ENCODE peak calls at places on chromosomes 13 and 19, in five cellular contexts. C is activated naive CD8-positive, alpha-beta T cell treated with anti-CD3 and anti-CD28 coated beads, Interleukin-2, amount 50 U/mL, for 24 hours; F is T-cell; V is central memory CD8-positive, alpha-beta T cell; O is activated CD8-positive, alpha-beta memory T cell treated with anti-CD3 and anti-CD28 coated beads, Interleukin-2, amount 10 ng/mL, durations not matched to agents 7 days and 5 days. I is an unnamed sample.
A peak's percentile ranks its signal among the peaks of the same experiment; 100 is the strongest.

GRCh38 chr13:22744688-22745452 is 435.9 kb upstream of the SGCG start:
- ATAC-seq in V (no peak), C (no peak), F (no peak), O (no peak), I (no peak)

GRCh38 chr19:56270676-56271075 is 1.9 kb upstream of the EDDM13 start:
- ATAC-seq in C (no peak), O (no peak), F (no peak), V (peak; percentile 36), I (no peak)

GRCh38 chr19:41555752-41556151 is 20.2 kb upstream of the CEACAM21 start:
- ATAC-seq in C (no peak), F (peak; percentile 14), V (peak; percentile 25), O (no peak), I (no peak)

GRCh38 chr13:66210677-66211076 is 1019.5 kb downstream of the PCDH9 start:
- ATAC-seq in C (no peak), F (no peak), O (no peak), V (no peak), I (no peak)

GRCh38 chr13:20348018-20348417 is 115.9 kb upstream of the GJB6 start:
- ATAC-seq in O (no peak), C (no peak), V (no peak), F (no peak), I (no peak)

GRCh38 chr19:41323430-41324125 is 13.6 kb downstream of the CCDC97 start:
- ATAC-seq in F (no peak), V (no peak), O (no peak), C (no peak), I (no peak)

GRCh38 chr13:52393572-52394357 is 12.2 kb downstream of the THSD1 start:
- ATAC-seq in V (no peak), C (no peak), O (no peak), F (no peak), I (no peak)

GRCh38 chr13:102422690-102423089 is 20.8 kb upstream of the FGF14 start:
- ATAC-seq in F (no peak), V (no peak), C (no peak), O (no peak), I (no peak)

GRCh38 chr19:48351341-48351752 is 12.4 kb downstream of the TMEM143 start:
- ATAC-seq in V (peak; percentile 79), F (peak; percentile 80), O (peak; percentile 95), C (peak; percentile 90), I (peak; percentile 86)

GRCh38 chr19:50043967-50044366 is 18.2 kb downstream of the ZNF473 start:
- ATAC-seq in C (no peak), O (no peak), F (no peak), V (no peak), I (no peak)

GRCh38 chr13:62510906-62511655 is 1095.4 kb upstream of the PCDH20 start:
- ATAC-seq in C (no peak), O (no peak), F (no peak), V (no peak), I (no peak)

GRCh38 chr13:81577601-81578000 is 1236.7 kb upstream of the SPRY2 start:
- ATAC-seq in C (no peak), F (no peak), V (no peak), O (no peak), I (no peak)

GRCh38 chr19:34733266-34733825 is 697 bp upstream of the ZNF181 start:
- ATAC-seq in V (peak; percentile 11), O (peak; percentile 37), F (peak; percentile 37), C (peak; percentile 3), I (peak; percentile 8)

GRCh38 chr19:40266912-40267600 is 18.1 kb downstream of the AKT2 start:
- ATAC-seq in F (no peak), C (no peak), V (no peak), O (no peak), I (no peak)

GRCh38 chr13:102724923-102725322 is 30.1 kb upstream of the METTL21C start:
- ATAC-seq in O (no peak), V (peak; percentile 17), C (no peak), F (no peak), I (no peak)

GRCh38 chr19:38036707-38037106 is 129.7 kb downstream of the SIPA1L3 start:
- ATAC-seq in O (no peak), F (no peak), C (no peak), V (no peak), I (no peak)

GRCh38 chr13:40563350-40564125 is 102.9 kb downstream of the FOXO1 start:
- ATAC-seq in F (no peak), C (no peak), O (peak; percentile 12), V (no peak), I (no peak)

GRCh38 chr13:106011600-106011999 is 523.9 kb downstream of the EFNB2 start:
- ATAC-seq in V (no peak), O (no peak), C (no peak), F (no peak), I (no peak)

GRCh38 chr13:99125335-99125915 is 75.2 kb upstream of the UBAC2 start:
- ATAC-seq in V (no peak), O (no peak), F (no peak), C (no peak), I (no peak)